ENCODE peak calls at places on chromosomes 5 and 9, in seven cellular contexts. F is heart left ventricle, U is ovary, T is IMR-90, X is stomach, I is K562, B is transverse colon. H is an unnamed sample. For H3K27me3, the result is how much of the 10 kb centered on the place peaks cover.

GRCh38 chr5:7396169-7397004 is 449 bp downstream of the ADCY2 start:
- DNase-seq in F (no peak), U (peak), T (no peak), X (no peak), I (no peak), B (no peak), H (peak)

GRCh38 chr5:90983748-90984147 is 399.4 kb downstream of the ARRDC3 start:
- DNase-seq in F (no peak), U (no peak), T (peak), X (no peak), I (no peak), B (no peak), H (no peak)

GRCh38 chr5:35811108-35811741 is 45.5 kb upstream of the IL7R start:
- DNase-seq in F (no peak), U (no peak), T (peak), X (no peak), I (no peak), B (no peak), H (no peak)

GRCh38 chr9:72509053-72509452 is 12.4 kb upstream of the TMC1 start:
- DNase-seq in F (no peak), U (no peak), T (peak), X (no peak), I (no peak), B (no peak), H (no peak)

GRCh38 chr5:57303985-57304384 is 130.1 kb downstream of the GPBP1 start:
- DNase-seq in F (no peak), U (no peak), T (no peak), X (no peak), I (peak), B (no peak), H (no peak)

GRCh38 chr5:13921573-13921972 is 22.9 kb downstream of the DNAH5 start:
- DNase-seq in F (no peak), U (no peak), T (peak), X (no peak), I (no peak), B (no peak), H (no peak)

GRCh38 chr5:127993476-127993875 is 90.1 kb upstream of the SLC12A2 start:
- DNase-seq in F (no peak), U (no peak), T (no peak), X (no peak), I (no peak), B (no peak), H (no peak)

GRCh38 chr5:119009131-119009530 is 20.8 kb upstream of the DTWD2 start:
- DNase-seq in F (no peak), U (no peak), T (no peak), X (no peak), I (no peak), B (no peak), H (no peak)

GRCh38 chr9:14021871-14022525 is 291.9 kb downstream of the NFIB start:
- DNase-seq in F (no peak), U (no peak), T (peak), X (no peak), I (no peak), B (no peak), H (no peak)

GRCh38 chr9:87547665-87548064 is 50.0 kb downstream of the DAPK1 start:
- DNase-seq in F (no peak), U (no peak), T (no peak), X (peak), I (peak), B (no peak), H (peak)

GRCh38 chr5:134018154-134018985 is 13.6 kb upstream of the VDAC1 start:
- DNase-seq in F (no peak), U (no peak), T (peak), X (peak), I (peak), B (peak), H (peak)

GRCh38 chr5:140049205-140049604 is 6.1 kb upstream of the NRG2 start:
- DNase-seq in F (no peak), U (no peak), T (no peak), X (no peak), I (no peak), B (no peak), H (no peak)

GRCh38 chr9:22136446-22137140 is 127.5 kb upstream of the CDKN2B start:
- DNase-seq in F (no peak), U (no peak), T (peak), X (no peak), I (no peak), B (no peak), H (no peak)

GRCh38 chr5:95958308-95959014 is 3.2 kb downstream of the ELL2 start:
- DNase-seq in F (no peak), U (no peak), T (peak), X (peak), I (no peak), B (peak), H (peak)
- TF ChIP-seq POLR2A in F (no peak), U (no peak), T (peak), X (no peak), I (no peak), B (no peak), H (peak)

GRCh38 chr9:131032384-131032783 is 23.4 kb downstream of the LAMC3 start:
- DNase-seq in F (no peak), U (no peak), T (no peak), X (no peak), I (no peak), B (no peak), H (no peak)
- H3K27me3 ChIP-seq in F (under half), U (under half), T (half or more), X (under half), I (half or more), B (under half), H (under half)

DNA sequence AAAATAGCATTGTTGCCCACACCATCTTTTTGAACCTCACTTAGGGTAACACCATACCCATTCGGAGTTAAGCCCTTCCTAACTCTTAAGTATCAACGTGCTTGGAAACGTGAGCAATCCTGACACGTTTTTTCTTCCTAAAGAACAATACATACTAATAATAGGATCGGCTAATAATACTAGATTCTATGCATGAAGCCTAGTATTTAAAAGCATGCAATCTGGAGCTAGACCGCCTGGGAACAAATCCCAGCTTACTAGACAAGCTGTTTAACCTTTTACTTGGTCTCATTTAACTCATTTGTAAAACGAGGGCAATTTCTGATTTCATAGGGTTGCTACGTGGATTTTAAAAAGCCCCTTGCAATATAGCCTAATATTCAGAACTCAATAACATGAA is 947 bp upstream of the SMC2 start:
- DNase-seq in F (no peak), U (no peak), T (peak), X (no peak), I (peak), B (no peak), H (no peak)
- TF ChIP-seq POLR2A in F (no peak), U (no peak), T (no peak), X (no peak), I (no peak), B (no peak), H (no peak)

GRCh38 chr5:6350277-6351090 is 27.9 kb downstream of the MED10 start:
- DNase-seq in F (no peak), U (no peak), T (no peak), X (no peak), I (no peak), B (no peak), H (no peak)
- H3K27me3 ChIP-seq in F (under half), U (under half), T (under half), X (under half), I (half or more), B (under half), H (under half)

GRCh38 chr9:129987941-129988340 is 55.0 kb downstream of the FNBP1 start:
- DNase-seq in F (no peak), U (no peak), T (no peak), X (no peak), I (no peak), B (no peak), H (no peak)
- TF ChIP-seq POLR2A in F (no peak), U (no peak), T (no peak), X (no peak), I (no peak), B (no peak), H (no peak)

GRCh38 chr5:28305891-28306290 is 1267.5 kb upstream of the CDH9 start:
- DNase-seq in F (no peak), U (no peak), T (no peak), X (no peak), I (no peak), B (no peak), H (no peak)
- H3K27me3 ChIP-seq in F (under half), U (under half), T (under half), X (under half), I (under half), B (under half), H (under half)

GRCh38 chr5:131170540-131171275 is at the start of gene LYRM7:
- DNase-seq in F (peak), U (peak), T (peak), X (peak), I (peak), B (peak), H (peak)
- TF ChIP-seq POLR2A in F (peak), U (peak), T (peak), X (peak), I (peak), B (peak), H (peak)

DNA sequence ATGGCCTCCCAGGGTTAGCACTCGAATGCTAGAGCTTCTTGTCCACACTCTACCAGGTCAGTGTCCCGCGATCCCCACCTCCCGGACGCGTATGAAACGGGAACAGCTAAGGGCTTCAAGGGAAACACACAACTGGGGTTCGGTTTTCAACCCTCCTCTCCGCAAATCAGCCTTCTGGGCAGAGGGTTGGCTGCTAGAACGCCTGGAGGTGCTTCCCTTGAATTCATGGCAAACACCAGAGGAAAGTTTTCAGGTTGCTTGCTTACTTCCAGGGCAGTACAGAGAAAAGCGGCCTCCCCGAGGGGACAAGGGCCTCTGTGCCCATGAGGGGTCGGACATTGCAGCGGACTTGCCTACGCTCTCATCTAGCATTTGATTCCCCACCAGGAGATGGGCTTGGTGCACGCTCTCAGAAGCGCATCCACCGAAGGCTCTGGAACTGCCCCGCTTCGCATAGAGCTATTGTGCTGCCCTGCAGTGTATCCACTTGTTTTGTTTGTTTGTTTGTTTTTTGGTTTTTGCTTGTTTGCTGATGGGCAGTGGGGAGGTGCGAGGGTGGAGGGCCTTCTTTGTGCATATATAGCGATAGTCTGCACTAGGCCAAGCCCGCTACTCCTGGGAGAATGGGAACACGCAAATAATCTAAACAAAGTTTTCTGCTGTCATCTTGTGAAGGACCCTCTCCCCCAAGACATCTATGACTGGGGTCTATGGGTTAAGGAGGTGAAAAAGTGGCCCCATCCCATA is 1.3 kb upstream of the DMRT3 start:
- DNase-seq in F (no peak), U (no peak), T (no peak), X (no peak), I (no peak), B (no peak), H (no peak)
- H3K27me3 ChIP-seq in F (half or more), U (under half), T (half or more), X (half or more), I (under half), B (half or more), H (under half)

DNA sequence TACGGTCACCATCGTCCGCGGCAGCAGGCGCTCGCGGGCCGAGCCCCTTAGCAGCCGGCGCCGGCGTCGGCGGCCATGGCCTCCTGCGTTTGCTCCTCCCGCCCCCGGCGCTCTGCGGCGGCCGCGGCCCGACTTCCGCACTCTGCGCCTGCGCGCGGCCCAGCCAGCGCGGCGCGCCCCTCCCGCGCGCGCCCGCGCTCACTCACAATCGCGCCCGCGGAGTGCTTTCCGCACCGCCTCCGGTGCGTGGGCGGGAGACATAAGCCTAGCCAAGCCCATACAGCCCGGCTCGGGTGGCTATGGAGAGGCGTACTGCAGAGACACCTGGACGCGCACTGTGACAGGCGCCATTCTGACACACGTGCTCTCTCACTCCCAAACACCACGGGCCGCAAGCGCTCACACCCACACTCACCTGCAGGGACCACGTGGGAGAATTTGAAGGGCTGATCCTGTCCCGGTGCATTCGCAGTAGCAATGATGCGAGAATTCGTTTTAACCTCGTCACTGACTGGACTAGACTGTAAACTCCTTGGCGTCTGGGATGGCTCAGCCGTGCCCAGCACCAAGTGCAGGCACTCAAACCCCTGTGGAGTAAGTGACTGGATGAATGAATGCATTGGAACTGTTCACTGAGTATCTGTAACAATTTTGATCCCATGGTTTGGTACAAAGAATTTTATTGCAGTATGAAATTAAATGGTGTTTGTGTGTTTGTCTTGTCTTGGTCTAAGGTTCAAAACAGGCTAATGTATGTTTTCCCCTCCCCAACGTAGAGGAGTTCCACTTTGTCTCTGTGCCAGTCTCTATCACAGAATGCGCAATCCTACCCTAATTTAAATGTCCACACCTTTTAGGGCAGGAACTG is at the start of gene RNF145:
- DNase-seq in F (peak), U (peak), T (peak), X (peak), I (peak), B (peak), H (peak)
- TF ChIP-seq POLR2A in F (no peak), U (no peak), T (peak), X (no peak), I (peak), B (peak), H (peak)

H was measured in body of pancreas.